ENCODE peak calls at places on chromosomes 5 and 9, in six cellular contexts. Q, K, S, L, C and U are unnamed samples.

GRCh38 chr5:125137535-125137934 is 391.1 kb upstream of the ZNF608 start:
- DNase-seq in Q (no peak), K (no peak), S (no peak), L (no peak), C (no peak), U (no peak)

GRCh38 chr5:64625678-64626077 is 64.6 kb upstream of the SHISAL2B start:
- DNase-seq in Q (peak), K (peak), S (no peak), L (no peak), C (no peak), U (peak)

GRCh38 chr9:2199999-2200796 is 185.1 kb downstream of the SMARCA2 start:
- DNase-seq in Q (no peak), K (no peak), S (no peak), L (no peak), C (no peak), U (no peak)

GRCh38 chr9:34646211-34647083 is at the start of gene GALT:
- DNase-seq in Q (peak), K (peak), S (peak), L (peak), C (peak), U (peak)

GRCh38 chr5:158074992-158075769 is 216.2 kb upstream of the CLINT1 start:
- DNase-seq in Q (peak), K (peak), S (peak), L (peak), C (peak), U (peak)

GRCh38 chr5:163094492-163095180 is 342.8 kb upstream of the CCNG1 start:
- DNase-seq in Q (no peak), K (no peak), S (no peak), L (no peak), C (no peak), U (no peak)

GRCh38 chr9:14782652-14783051 is 60.1 kb upstream of the CER1 start:
- DNase-seq in Q (peak), K (no peak), S (peak), L (no peak), C (no peak), U (no peak)

GRCh38 chr5:112004867-112005532 is 248.0 kb upstream of the NREP start:
- DNase-seq in Q (peak), K (peak), S (peak), L (no peak), C (no peak), U (peak)

GRCh38 chr9:36914212-36914577 is 119.9 kb downstream of the PAX5 start:
- DNase-seq in Q (no peak), K (no peak), S (peak), L (no peak), C (no peak), U (no peak)

GRCh38 chr9:128192601-128193371 is 1.4 kb upstream of the CIZ1 start:
- DNase-seq in Q (peak), K (peak), S (peak), L (peak), C (peak), U (peak)

GRCh38 chr5:151739395-151739794 is 19.0 kb downstream of the ATOX1 start:
- DNase-seq in Q (no peak), K (no peak), S (no peak), L (no peak), C (no peak), U (peak)

GRCh38 chr5:107230367-107230766 is 440.4 kb downstream of the EFNA5 start:
- DNase-seq in Q (no peak), K (no peak), S (no peak), L (no peak), C (no peak), U (no peak)

GRCh38 chr9:94212091-94212490 is 47.0 kb upstream of the ZNF169 start:
- DNase-seq in Q (no peak), K (peak), S (no peak), L (no peak), C (no peak), U (no peak)

GRCh38 chr5:171680485-171680884 is 105.1 kb upstream of the SMIM23 start:
- DNase-seq in Q (no peak), K (no peak), S (no peak), L (no peak), C (peak), U (no peak)

GRCh38 chr9:99666571-99666970 is 155.1 kb upstream of the NR4A3 start:
- DNase-seq in Q (peak), K (no peak), S (no peak), L (no peak), C (no peak), U (no peak)

GRCh38 chr5:80408976-80409926 is 1.4 kb downstream of the ZFYVE16 start:
- DNase-seq in Q (peak), K (peak), S (no peak), L (no peak), C (no peak), U (peak)

GRCh38 chr5:128539038-128539429 is 989 bp upstream of the FBN2 start:
- DNase-seq in Q (peak), K (no peak), S (no peak), L (no peak), C (no peak), U (peak)
- TF ChIP-seq CTCF in Q (no peak), K (no peak), S (no peak), L (no peak), C (no peak), U (no peak)

GRCh38 chr5:75051217-75051751 is 1.1 kb downstream of the GCNT4 start:
- DNase-seq in Q (no peak), K (no peak), S (no peak), L (no peak), C (no peak), U (peak)
- H3K4me3 ChIP-seq in Q (no peak), K (no peak), S (no peak), L (no peak), C (peak), U (peak)

GRCh38 chr5:101393795-101394450 is 490.8 kb upstream of the ST8SIA4 start:
- DNase-seq in Q (peak), K (no peak), S (no peak), L (no peak), C (no peak), U (peak)
- TF ChIP-seq CTCF in Q (no peak), K (no peak), S (no peak), L (no peak), C (no peak), U (no peak)

GRCh38 chr5:181187500-181188213 is 17.3 kb downstream of the TRIM7 start:
- DNase-seq in Q (peak), K (peak), S (peak), L (peak), C (peak), U (peak)
- H3K4me3 ChIP-seq in Q (peak), K (peak), S (peak), L (peak), C (peak), U (peak)

GRCh38 chr5:169160405-169160901 is 140.5 kb downstream of the SLIT3 start:
- DNase-seq in Q (peak), K (peak), S (peak), L (no peak), C (peak), U (no peak)
- TF ChIP-seq CTCF in Q (peak), K (peak), S (peak), L (peak), C (peak), U (peak)

DNA sequence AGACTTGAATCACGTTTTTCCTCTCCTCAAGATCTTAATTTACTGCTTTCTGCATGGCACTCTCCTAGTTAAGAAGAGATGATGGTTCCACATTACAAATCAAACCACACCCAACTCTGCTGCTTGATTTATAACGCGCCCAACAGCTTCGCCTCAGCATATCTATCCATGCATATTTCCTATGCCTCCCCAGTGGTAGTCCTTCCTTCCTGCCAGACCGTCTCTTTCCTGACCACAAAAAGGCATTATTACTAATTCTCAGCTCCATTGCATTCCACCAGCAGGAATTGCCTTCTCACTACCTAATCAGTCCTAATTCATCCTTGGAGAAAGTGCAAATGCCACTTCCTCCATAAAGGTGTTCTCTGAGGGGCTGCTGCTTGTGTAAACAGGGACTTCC is 95.0 kb upstream of the CAST start:
- DNase-seq in Q (peak), K (peak), S (peak), L (no peak), C (no peak), U (peak)
- H3K4me3 ChIP-seq in Q (no peak), K (no peak), S (no peak), L (no peak), C (no peak), U (peak)

DNA sequence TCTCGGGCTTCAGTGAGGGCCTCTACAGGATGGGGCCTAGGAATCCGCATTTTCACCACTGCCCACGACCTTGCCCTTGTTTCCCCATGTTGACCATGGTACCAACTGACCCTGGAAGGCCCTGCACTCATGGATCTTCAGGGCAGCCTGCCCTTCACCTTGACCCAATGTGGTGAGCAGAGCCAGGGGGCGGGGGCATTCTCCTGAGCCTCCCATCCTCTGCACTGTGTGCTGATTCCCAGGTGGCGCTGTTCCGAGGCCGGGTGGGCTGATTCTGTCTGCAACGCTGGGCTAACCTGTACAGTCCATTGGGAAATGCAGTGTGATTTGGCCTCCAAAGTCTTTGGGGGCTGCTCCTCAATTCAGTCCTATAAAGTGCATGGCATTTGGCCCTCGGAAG is 68.7 kb downstream of the SHB start:
- DNase-seq in Q (no peak), K (no peak), S (no peak), L (no peak), C (no peak), U (no peak)
- TF ChIP-seq CTCF in Q (no peak), K (no peak), S (peak), L (no peak), C (no peak), U (no peak)

DNA sequence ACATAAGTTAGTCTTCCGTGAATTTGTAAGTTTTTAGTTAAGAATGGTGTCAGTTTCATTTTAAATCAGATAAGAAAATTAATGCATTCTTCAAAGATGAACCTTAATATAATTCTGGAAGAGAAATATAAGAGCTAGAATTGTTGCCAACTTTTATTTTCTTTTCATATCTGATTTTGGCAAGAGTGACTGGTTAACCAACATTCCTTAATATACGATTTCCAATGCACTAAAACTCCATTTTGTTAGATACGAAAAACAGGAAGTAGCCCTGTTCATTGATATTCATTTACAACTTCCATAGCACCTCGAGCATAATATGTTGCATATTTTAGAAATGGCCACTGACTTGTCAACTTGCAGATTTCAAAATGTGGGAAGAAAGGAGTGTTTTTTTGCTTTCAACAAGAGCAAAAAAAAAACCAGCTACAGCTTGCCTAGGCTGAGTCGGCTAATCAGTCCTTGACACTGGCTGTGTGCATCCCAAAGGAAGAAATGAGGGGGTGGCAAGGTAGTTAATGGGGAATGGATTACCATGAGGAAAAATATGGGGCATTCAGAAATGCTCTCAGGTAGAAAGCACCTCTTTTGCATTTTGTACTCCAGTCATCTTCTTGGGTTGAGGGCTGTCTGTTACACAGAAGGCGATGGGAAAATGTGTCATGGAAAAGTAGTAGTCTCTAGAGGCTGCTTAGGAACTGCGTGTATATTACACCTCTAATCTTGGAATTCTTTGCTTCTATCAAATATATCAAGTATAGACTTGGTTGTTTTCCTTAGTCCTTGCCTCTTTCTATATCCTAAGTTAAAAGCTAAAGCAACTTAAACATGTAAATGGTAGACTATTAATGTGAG is 3.9 kb downstream of the MAP3K1 start:
- DNase-seq in Q (no peak), K (no peak), S (peak), L (no peak), C (no peak), U (no peak)
- H3K4me3 ChIP-seq in Q (no peak), K (peak), S (peak), L (peak), C (peak), U (no peak)

GRCh38 chr5:53023969-53024368 is 34.8 kb downstream of the ITGA2 start:
- DNase-seq in Q (peak), K (peak), S (peak), L (no peak), C (no peak), U (peak)

GRCh38 chr5:53017794-53018391 is 28.7 kb downstream of the ITGA2 start:
- DNase-seq in Q (no peak), K (no peak), S (no peak), L (no peak), C (no peak), U (no peak)

GRCh38 chr5:53017383-53017782 is 28.2 kb downstream of the ITGA2 start:
- DNase-seq in Q (no peak), K (no peak), S (no peak), L (no peak), C (no peak), U (no peak)

GRCh38 chr5:53022889-53023511 is 33.8 kb downstream of the ITGA2 start:
- DNase-seq in Q (no peak), K (no peak), S (no peak), L (no peak), C (no peak), U (no peak)

DNA sequence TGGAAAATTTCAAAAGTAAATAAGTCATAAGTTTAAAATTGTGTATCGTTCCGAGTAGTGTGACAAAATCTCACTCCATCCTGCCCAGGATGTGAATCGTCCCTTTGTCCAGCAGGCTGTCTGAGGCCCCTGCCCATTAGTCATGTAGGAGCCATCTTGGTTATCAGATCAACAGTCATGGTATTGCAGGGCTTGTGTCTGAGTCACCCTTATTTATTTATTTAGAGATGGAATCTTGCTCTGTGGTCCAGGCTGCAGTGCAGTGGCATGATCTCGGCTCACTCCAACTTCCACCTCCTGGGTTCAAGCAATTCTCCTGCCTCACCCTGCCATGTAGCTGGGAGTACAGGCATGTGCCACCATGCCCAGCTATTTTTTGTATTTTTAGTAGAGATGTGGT is 30.2 kb downstream of the ITGA2 start:
- DNase-seq in Q (peak), K (peak), S (peak), L (no peak), C (no peak), U (peak)
- TF ChIP-seq CTCF in Q (peak), K (peak), S (no peak), L (no peak), C (no peak), U (peak)